ENCODE peak calls at places on chromosomes 16 and 17, in five cellular contexts. One of them, this sample, is unnamed.

GRCh38 chr17:18179221-18179620 is 4.4 kb upstream of the ALKBH5 start:
- DNase-seq in effector CD4-positive, alpha-beta T cell: no peak
- DNase-seq in NCI-H774: no peak
- DNase-seq in tibial artery: no peak
- DNase-seq in activated CD8-positive, alpha-beta memory T cell treated with anti-CD3 and anti-CD28 coated beads for 4 hours: no peak
- DNase-seq in this sample: no peak

GRCh38 chr16:48075398-48075797 is 80.4 kb downstream of the ABCC12 start:
- DNase-seq in effector CD4-positive, alpha-beta T cell: no peak
- DNase-seq in NCI-H774: no peak
- DNase-seq in tibial artery: no peak
- DNase-seq in activated CD8-positive, alpha-beta memory T cell treated with anti-CD3 and anti-CD28 coated beads for 4 hours: no peak
- DNase-seq in this sample: no peak

GRCh38 chr17:46154151-46154816 is 38.9 kb downstream of the KANSL1 start:
- DNase-seq in effector CD4-positive, alpha-beta T cell: no peak
- DNase-seq in NCI-H774: no peak
- DNase-seq in tibial artery: no peak
- DNase-seq in activated CD8-positive, alpha-beta memory T cell treated with anti-CD3 and anti-CD28 coated beads for 4 hours: no peak
- DNase-seq in this sample: no peak

GRCh38 chr17:27529230-27529796 is 73.1 kb downstream of the KSR1 start:
- DNase-seq in effector CD4-positive, alpha-beta T cell: no peak
- DNase-seq in NCI-H774: peak
- DNase-seq in tibial artery: no peak
- DNase-seq in activated CD8-positive, alpha-beta memory T cell treated with anti-CD3 and anti-CD28 coated beads for 4 hours: no peak
- DNase-seq in this sample: no peak

GRCh38 chr17:57552114-57552601 is 192.9 kb downstream of the CCDC182 start:
- DNase-seq in effector CD4-positive, alpha-beta T cell: no peak
- DNase-seq in NCI-H774: no peak
- DNase-seq in tibial artery: no peak
- DNase-seq in activated CD8-positive, alpha-beta memory T cell treated with anti-CD3 and anti-CD28 coated beads for 4 hours: no peak
- DNase-seq in this sample: no peak

GRCh38 chr16:23944381-23944780 is 108.6 kb downstream of the PRKCB start:
- DNase-seq in effector CD4-positive, alpha-beta T cell: no peak
- DNase-seq in NCI-H774: no peak
- DNase-seq in tibial artery: no peak
- DNase-seq in activated CD8-positive, alpha-beta memory T cell treated with anti-CD3 and anti-CD28 coated beads for 4 hours: no peak
- DNase-seq in this sample: no peak

GRCh38 chr17:57290955-57291354 is 34.6 kb downstream of the MSI2 start:
- DNase-seq in effector CD4-positive, alpha-beta T cell: no peak
- DNase-seq in NCI-H774: no peak
- DNase-seq in tibial artery: no peak
- DNase-seq in activated CD8-positive, alpha-beta memory T cell treated with anti-CD3 and anti-CD28 coated beads for 4 hours: no peak
- DNase-seq in this sample: no peak

GRCh38 chr17:2885751-2886150 is 89.5 kb downstream of the RAP1GAP2 start:
- DNase-seq in effector CD4-positive, alpha-beta T cell: no peak
- DNase-seq in NCI-H774: no peak
- DNase-seq in tibial artery: no peak
- DNase-seq in activated CD8-positive, alpha-beta memory T cell treated with anti-CD3 and anti-CD28 coated beads for 4 hours: no peak
- DNase-seq in this sample: no peak

GRCh38 chr17:79630120-79630519 is 19.3 kb upstream of the RBFOX3 start:
- DNase-seq in effector CD4-positive, alpha-beta T cell: no peak
- DNase-seq in NCI-H774: no peak
- DNase-seq in tibial artery: peak
- DNase-seq in activated CD8-positive, alpha-beta memory T cell treated with anti-CD3 and anti-CD28 coated beads for 4 hours: no peak
- DNase-seq in this sample: no peak

GRCh38 chr16:88195021-88195581 is 187.7 kb upstream of the ZNF469 start:
- DNase-seq in effector CD4-positive, alpha-beta T cell: no peak
- DNase-seq in NCI-H774: no peak
- DNase-seq in tibial artery: no peak
- DNase-seq in activated CD8-positive, alpha-beta memory T cell treated with anti-CD3 and anti-CD28 coated beads for 4 hours: no peak
- DNase-seq in this sample: no peak

GRCh38 chr17:67559381-67559966 is 158.3 kb upstream of the NOL11 start:
- DNase-seq in effector CD4-positive, alpha-beta T cell: no peak
- DNase-seq in NCI-H774: peak
- DNase-seq in tibial artery: no peak
- DNase-seq in activated CD8-positive, alpha-beta memory T cell treated with anti-CD3 and anti-CD28 coated beads for 4 hours: no peak
- DNase-seq in this sample: no peak

GRCh38 chr16:588639-588888 is 1.3 kb upstream of the RAB40C start:
- DNase-seq in effector CD4-positive, alpha-beta T cell: peak
- DNase-seq in NCI-H774: no peak
- DNase-seq in tibial artery: no peak
- DNase-seq in activated CD8-positive, alpha-beta memory T cell treated with anti-CD3 and anti-CD28 coated beads for 4 hours: no peak
- DNase-seq in this sample: peak

This sample was measured in naive thymus-derived CD4-positive, alpha-beta T cell.